ENCODE peak calls at places on chromosome 2, in eight cellular contexts. A is stimulated activated CD4-positive, alpha-beta T cell treated with anti-CD3 and anti-CD28 coated beads, Interleukin-15, amount 100 ng/mL, for 48 hours; W is cardiac muscle cell; F is epithelial cell of prostate; P is foreskin fibroblast; S is AML-193; G is NCI-H1092 treated with DMSO at 0.1 percent for 48 hours; D is testis. R is an unnamed sample.
A peak's percentile ranks its signal among the peaks of the same experiment; 100 is the strongest.

GRCh38 chr2:24919977-24920812 is at the start of gene ADCY3:
- DNase-seq in S (no peak), D (peak; percentile 50), W (peak; percentile 67), A (peak; percentile 57), F (no peak), P (peak; percentile 84), G (no peak), R (peak; percentile 53)

GRCh38 chr2:25098056-25098455 is 56.2 kb downstream of the EFR3B start:
- DNase-seq in G (no peak), D (no peak), F (no peak), W (no peak), P (no peak), S (no peak), A (no peak), R (no peak)

GRCh38 chr2:110874565-110875383 is 142.4 kb downstream of the ACOXL start:
- DNase-seq in P (no peak), F (no peak), W (no peak), D (no peak), S (peak; percentile 26), G (no peak), A (no peak), R (no peak)

GRCh38 chr2:23606968-23607367 is 222.0 kb downstream of the KLHL29 start:
- DNase-seq in A (no peak), S (no peak), G (no peak), W (peak; percentile 48), D (no peak), P (peak; percentile 77), F (no peak), R (no peak)

GRCh38 chr2:24613154-24613814 is 122.2 kb downstream of the NCOA1 start:
- DNase-seq in D (no peak), G (peak; percentile 13), A (peak; percentile 3), S (peak; percentile 70), F (peak; percentile 48), W (peak; percentile 81), P (peak; percentile 68), R (no peak)

GRCh38 chr2:10080536-10081304 is 509 bp upstream of the CYS1 start:
- DNase-seq in P (no peak), D (no peak), W (no peak), G (no peak), S (no peak), F (no peak), A (no peak), R (no peak)

GRCh38 chr2:11250400-11251277 is 93.8 kb downstream of the ROCK2 start:
- DNase-seq in S (no peak), P (no peak), W (peak; percentile 28), D (no peak), A (no peak), F (no peak), G (no peak), R (no peak)

GRCh38 chr2:47520825-47521665 is 118.1 kb downstream of the MSH2 start:
- DNase-seq in G (peak; percentile 83), A (peak; percentile 62), S (peak; percentile 46), W (peak; percentile 54), F (no peak), P (peak; percentile 69), D (peak; percentile 80), R (peak; percentile 19)

GRCh38 chr2:37523861-37524362 is 147.5 kb downstream of the CDC42EP3 start:
- DNase-seq in D (peak; percentile 71), W (peak; percentile 95), G (no peak), A (no peak), S (peak; percentile 89), P (peak; percentile 88), F (no peak), R (no peak)

GRCh38 chr2:45905643-45905969 is 254.1 kb downstream of the PRKCE start:
- DNase-seq in D (no peak), P (no peak), A (no peak), G (no peak), S (no peak), F (no peak), W (no peak), R (no peak)

GRCh38 chr2:165110394-165110793 is 93.5 kb downstream of the SCN3A start:
- DNase-seq in G (no peak), F (no peak), A (no peak), D (no peak), P (no peak), S (no peak), W (no peak), R (no peak)

GRCh38 chr2:173175222-173175621 is 99.6 kb downstream of the MAP3K20 start:
- DNase-seq in W (peak; percentile 23), G (no peak), D (no peak), A (no peak), S (no peak), F (peak; percentile 69), P (no peak), R (no peak)

GRCh38 chr2:197255550-197255949 is 55.0 kb downstream of the ANKRD44 start:
- DNase-seq in S (peak; percentile 92), P (peak; percentile 56), F (no peak), A (peak; percentile 65), G (no peak), D (peak; percentile 26), W (peak; percentile 67), R (peak; percentile 24)

GRCh38 chr2:42554392-42554791 is 14.0 kb upstream of the MTA3 start:
- DNase-seq in P (no peak), A (no peak), F (no peak), D (no peak), S (no peak), W (no peak), G (no peak), R (no peak)

GRCh38 chr2:201257381-201257940 is 2.9 kb upstream of the CASP8 start:
- DNase-seq in W (no peak), D (no peak), A (no peak), F (no peak), P (no peak), G (no peak), S (peak; percentile 81), R (no peak)

GRCh38 chr2:236755278-236755840 is 185.7 kb downstream of the ACKR3 start:
- DNase-seq in G (peak; percentile 9), P (no peak), A (no peak), F (no peak), D (no peak), W (no peak), S (no peak), R (no peak)

GRCh38 chr2:7899923-7900322 is 781.9 kb upstream of the ID2 start:
- DNase-seq in G (no peak), P (no peak), W (no peak), S (peak; percentile 59), D (no peak), F (no peak), A (no peak), R (no peak)

GRCh38 chr2:150274108-150274507 is 213.4 kb downstream of the RND3 start:
- DNase-seq in A (no peak), W (no peak), P (peak; percentile 63), D (no peak), F (peak; percentile 89), S (no peak), G (no peak), R (no peak)

GRCh38 chr2:166321076-166321475 is 54.7 kb downstream of the SCN9A start:
- DNase-seq in S (no peak), W (no peak), F (no peak), P (no peak), A (no peak), G (no peak), D (no peak), R (no peak)

GRCh38 chr2:7670905-7671304 is 753.7 kb downstream of the RNF144A start:
- DNase-seq in S (no peak), P (peak; percentile 23), D (no peak), F (no peak), G (no peak), W (no peak), A (no peak), R (no peak)